ENCODE peak calls at places on chromosomes 5 and 9, in nine cellular contexts. O is HFF-Myc, Q is neural crest cell, U is A549, M is RWPE1, Z is IMR-90, I is astrocyte of the cerebellum, V is endothelial cell, X is PC-3. Y is an unnamed sample.
A peak's percentile ranks its signal among the peaks of the same experiment; 100 is the strongest.

GRCh38 chr5:87245451-87245850 is 22.2 kb upstream of the RASA1 start:
- DNase-seq in Q (no peak), X (no peak), O (no peak), M (no peak), Z (no peak), V (no peak), U (no peak), I (no peak), Y (no peak)

GRCh38 chr9:6973762-6974161 is 216.0 kb downstream of the KDM4C start:
- DNase-seq in U (no peak), M (no peak), V (no peak), Z (peak; percentile 7), I (no peak), O (no peak), X (peak; percentile 13), Q (no peak), Y (peak; percentile 7)

GRCh38 chr5:91031396-91031741 is 351.7 kb downstream of the ARRDC3 start:
- DNase-seq in X (peak; percentile 28), O (no peak), Q (no peak), V (no peak), U (no peak), I (no peak), Z (no peak), M (no peak), Y (no peak)

GRCh38 chr5:74075900-74076484 is 450.0 kb downstream of the ARHGEF28 start:
- DNase-seq in X (peak; percentile 83), O (no peak), M (peak; percentile 21), Z (peak; percentile 7), Q (no peak), U (no peak), V (no peak), I (no peak), Y (no peak)

GRCh38 chr9:112411626-112412027 is 31.7 kb downstream of the HSDL2 start:
- DNase-seq in I (no peak), M (no peak), Q (no peak), U (no peak), O (no peak), V (no peak), X (no peak), Z (peak; percentile 55), Y (no peak)

GRCh38 chr5:176543428-176544182 is 5.5 kb upstream of the CDHR2 start:
- DNase-seq in Z (no peak), U (peak; percentile 73), O (no peak), X (peak; percentile 73), M (peak; percentile 64), I (no peak), Q (peak; percentile 55), V (no peak), Y (peak; percentile 81)

GRCh38 chr9:121837113-121838010 is 185.9 kb downstream of the DAB2IP start:
- DNase-seq in X (no peak), V (no peak), U (no peak), O (no peak), I (no peak), M (no peak), Z (peak; percentile 85), Q (no peak), Y (no peak)

GRCh38 chr5:98794001-98794400 is 20.5 kb downstream of the RGMB start:
- DNase-seq in X (no peak), Z (no peak), O (no peak), V (no peak), Q (no peak), M (no peak), I (no peak), U (no peak), Y (no peak)

GRCh38 chr9:970310-971002 is 6.0 kb upstream of the DMRT3 start:
- DNase-seq in V (peak; percentile 25), M (no peak), Q (no peak), I (no peak), X (no peak), O (no peak), U (no peak), Z (no peak), Y (no peak)

GRCh38 chr5:11143456-11144267 is 382.6 kb upstream of the DAP start:
- DNase-seq in X (no peak), V (no peak), M (no peak), I (no peak), Q (no peak), O (no peak), Z (no peak), U (no peak), Y (peak; percentile 56)

DNA sequence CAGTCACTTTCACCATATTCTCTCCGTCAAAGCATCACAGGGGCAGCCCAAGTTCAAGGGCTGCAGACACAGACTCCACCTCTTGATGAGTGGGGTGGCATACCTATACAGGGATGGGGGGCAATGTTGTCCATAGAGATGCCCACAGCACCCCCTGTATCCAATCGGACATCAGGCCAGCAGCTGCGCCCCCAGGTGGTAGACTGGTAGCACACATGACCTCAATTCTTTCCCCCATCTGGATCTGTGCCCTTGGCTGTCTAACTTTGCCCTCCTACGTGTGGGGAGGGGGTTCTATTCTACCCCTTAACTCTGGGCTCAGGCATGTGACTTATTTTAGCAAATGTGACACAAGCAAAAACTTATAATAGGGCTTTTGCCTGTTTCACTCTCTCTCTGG is 84.0 kb upstream of the SLC25A48 start:
- DNase-seq in M (no peak), Z (no peak), V (no peak), Q (no peak), I (no peak), O (no peak), U (no peak), X (no peak), Y (no peak)
- TF ChIP-seq CTCF in M (no peak), Z (peak; percentile 7), V (no peak), Q (peak; percentile 19), I (peak; percentile 8), O (peak; percentile 24), U (no peak), X (peak; percentile 30), Y (no peak)

GRCh38 chr5:143345671-143346440 is 57.6 kb downstream of the NR3C1 start:
- DNase-seq in U (no peak), M (no peak), Q (no peak), Z (no peak), V (no peak), I (no peak), X (no peak), O (no peak), Y (no peak)
- TF ChIP-seq CTCF in U (no peak), M (no peak), Q (no peak), Z (no peak), V (no peak), I (no peak), X (no peak), O (no peak), Y (no peak)

GRCh38 chr9:127805620-127806019 is 2.9 kb downstream of the FPGS start:
- DNase-seq in X (no peak), I (no peak), Z (no peak), V (peak; percentile 83), Q (peak; percentile 48), O (no peak), M (no peak), U (peak; percentile 71), Y (peak; percentile 71)
- TF ChIP-seq CTCF in X (peak; percentile 46), I (peak; percentile 37), Z (peak; percentile 38), V (peak; percentile 51), Q (peak; percentile 50), O (peak; percentile 48), M (no peak), U (peak; percentile 36), Y (peak; percentile 47)

GRCh38 chr9:4381744-4382143 is 81.9 kb upstream of the GLIS3 start:
- DNase-seq in U (no peak), Q (no peak), V (no peak), O (no peak), I (no peak), M (no peak), Z (no peak), X (no peak), Y (no peak)

GRCh38 chr9:4386819-4387218 is 87.0 kb upstream of the GLIS3 start:
- DNase-seq in X (peak; percentile 13), U (peak; percentile 12), V (no peak), I (no peak), M (no peak), Z (no peak), O (no peak), Q (no peak), Y (no peak)

GRCh38 chr9:4380406-4380805 is 80.5 kb upstream of the GLIS3 start:
- DNase-seq in O (no peak), U (no peak), Z (no peak), X (no peak), M (no peak), Q (no peak), I (no peak), V (no peak), Y (no peak)

GRCh38 chr9:4384750-4385149 is 84.9 kb upstream of the GLIS3 start:
- DNase-seq in I (no peak), Z (no peak), X (no peak), Q (no peak), V (no peak), O (no peak), M (no peak), U (no peak), Y (no peak)

GRCh38 chr9:4382722-4383317 is 83.0 kb upstream of the GLIS3 start:
- DNase-seq in I (peak; percentile 20), O (no peak), M (peak; percentile 10), V (peak; percentile 18), X (peak; percentile 50), Z (peak; percentile 23), U (peak; percentile 28), Q (peak; percentile 5), Y (no peak)
- TF ChIP-seq CTCF in I (peak; percentile 56), O (peak; percentile 25), M (peak; percentile 28), V (peak; percentile 24), X (peak; percentile 74), Z (peak; percentile 67), U (peak; percentile 70), Q (peak; percentile 72), Y (peak; percentile 54)

GRCh38 chr5:38780950-38781349 is 64.9 kb upstream of the OSMR start:
- DNase-seq in M (peak; percentile 8), I (peak; percentile 86), O (peak; percentile 82), U (peak; percentile 39), X (peak; percentile 54), Z (peak; percentile 66), V (no peak), Q (no peak), Y (no peak)
- TF ChIP-seq CTCF in M (no peak), I (peak; percentile 63), O (peak; percentile 47), U (peak; percentile 16), X (peak; percentile 18), Z (no peak), V (no peak), Q (no peak), Y (no peak)

DNA sequence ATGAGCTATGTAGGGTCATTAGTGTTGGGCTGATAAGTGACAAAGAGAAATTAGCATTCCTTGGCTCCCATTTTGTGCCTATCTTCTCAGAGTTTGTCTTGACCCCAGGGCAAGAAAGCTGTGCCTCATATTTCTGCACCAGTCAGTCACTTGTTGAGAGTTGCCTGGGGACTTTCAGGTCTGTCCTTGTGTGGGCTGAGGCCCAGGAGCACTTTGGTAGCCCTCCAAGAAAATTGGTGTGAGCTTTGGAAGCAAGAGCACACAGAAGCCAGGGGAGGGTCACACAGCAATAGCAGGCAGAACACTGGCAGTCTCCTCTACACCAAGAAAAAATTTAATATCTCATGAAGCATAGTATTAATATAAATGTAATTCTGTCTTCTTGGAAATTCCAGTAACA is 239.9 kb downstream of the NPR3 start:
- DNase-seq in I (no peak), M (no peak), X (no peak), O (no peak), V (no peak), U (no peak), Q (no peak), Z (no peak), Y (no peak)
- TF ChIP-seq CTCF in I (no peak), M (no peak), X (no peak), O (no peak), V (no peak), U (no peak), Q (no peak), Z (no peak), Y (no peak)

GRCh38 chr9:20495133-20495532 is 127.2 kb downstream of the MLLT3 start:
- DNase-seq in I (no peak), X (no peak), O (no peak), Z (no peak), V (no peak), U (no peak), M (no peak), Q (no peak), Y (no peak)
- TF ChIP-seq CTCF in I (no peak), X (no peak), O (no peak), Z (no peak), V (no peak), U (no peak), M (no peak), Q (no peak), Y (no peak)